ENCODE peak calls at places on chromosomes 3 and 15, in seven cellular contexts. E is natural killer cell, N is AG04449, Y is GM23338, D is uterus, J is lung, Z is osteocyte. R is an unnamed sample.

GRCh38 chr3:189588061-189588817 is 43.0 kb upstream of the TP63 start:
- DNase-seq in J (no peak), Z (no peak), N (peak), D (no peak), E (no peak), Y (no peak), R (no peak)

GRCh38 chr15:43492673-43493601 is at the start of gene TP53BP1:
- DNase-seq in N (peak), J (peak), D (peak), E (peak), Z (peak), Y (peak), R (peak)

GRCh38 chr15:42890161-42890913 is 30.2 kb downstream of the TTBK2 start:
- DNase-seq in J (no peak), N (peak), D (no peak), E (no peak), Z (no peak), Y (peak), R (no peak)

GRCh38 chr15:31554261-31554660 is 227.6 kb downstream of the KLF13 start:
- DNase-seq in J (peak), N (peak), Y (no peak), E (no peak), Z (no peak), D (peak), R (no peak)

GRCh38 chr15:29066310-29066709 is 180.5 kb downstream of the APBA2 start:
- DNase-seq in N (no peak), E (no peak), J (no peak), Z (no peak), D (no peak), Y (no peak), R (no peak)

GRCh38 chr3:17181413-17181907 is 296.7 kb downstream of the PLCL2 start:
- DNase-seq in N (no peak), Y (no peak), D (no peak), Z (no peak), J (no peak), E (no peak), R (no peak)

GRCh38 chr3:160810360-160810759 is 54.3 kb downstream of the PPM1L start:
- DNase-seq in J (no peak), N (no peak), Y (no peak), D (no peak), E (no peak), Z (no peak), R (no peak)

GRCh38 chr3:128489860-128490649 is 2.9 kb downstream of the GATA2 start:
- DNase-seq in Y (peak), Z (no peak), N (no peak), D (peak), E (no peak), J (no peak), R (no peak)

GRCh38 chr3:146342971-146343370 is 92.1 kb upstream of the PLSCR4 start:
- DNase-seq in Z (no peak), D (no peak), E (no peak), J (no peak), N (no peak), Y (no peak), R (no peak)

GRCh38 chr15:77021803-77022381 is 27.0 kb downstream of the PSTPIP1 start:
- DNase-seq in D (no peak), Z (no peak), J (no peak), N (peak), E (peak), Y (no peak), R (no peak)

GRCh38 chr15:65632780-65633384 is 11.1 kb downstream of the SLC24A1 start:
- DNase-seq in E (no peak), J (no peak), N (no peak), Z (no peak), D (no peak), Y (no peak), R (no peak)

GRCh38 chr15:94412979-94413741 is 181.8 kb downstream of the MCTP2 start:
- DNase-seq in E (no peak), Y (peak), N (no peak), D (no peak), J (no peak), Z (no peak), R (no peak)

GRCh38 chr3:87765256-87765655 is 293.5 kb downstream of the CGGBP1 start:
- DNase-seq in E (no peak), Z (no peak), D (no peak), N (no peak), J (no peak), Y (no peak), R (no peak)

GRCh38 chr15:64987136-64987535 is 2.6 kb downstream of the SPG21 start:
- DNase-seq in D (no peak), J (no peak), Y (no peak), Z (no peak), E (no peak), N (no peak), R (no peak)

GRCh38 chr15:39643747-39644520 is 63.1 kb downstream of the THBS1 start:
- DNase-seq in J (no peak), Z (no peak), D (no peak), E (no peak), N (no peak), Y (no peak), R (no peak)

GRCh38 chr3:128800241-128801187 is 74.5 kb downstream of the RAB7A start:
- DNase-seq in D (no peak), N (no peak), E (no peak), Z (no peak), Y (no peak), J (no peak), R (no peak)

GRCh38 chr3:128782282-128783146 is 56.5 kb downstream of the RAB7A start:
- DNase-seq in N (no peak), D (no peak), E (no peak), J (no peak), Z (no peak), Y (no peak), R (no peak)

GRCh38 chr15:40858706-40859105 is 14.9 kb downstream of the SPINT1 start:
- DNase-seq in D (no peak), E (no peak), Z (no peak), J (no peak), Y (no peak), N (no peak), R (no peak)

GRCh38 chr15:23411841-23412240 is 35.2 kb downstream of the GOLGA6L2 start:
- DNase-seq in N (no peak), Y (no peak), Z (no peak), J (no peak), D (no peak), E (no peak), R (no peak)

GRCh38 chr3:106281231-106281630 is 412.4 kb upstream of the CBLB start:
- DNase-seq in Y (no peak), E (no peak), Z (no peak), J (no peak), D (no peak), N (peak), R (no peak)

GRCh38 chr3:165669967-165670366 is 167.3 kb downstream of the BCHE start:
- DNase-seq in J (no peak), N (no peak), Y (no peak), D (no peak), E (no peak), Z (no peak), R (no peak)

GRCh38 chr3:129628169-129628522 is 21.7 kb upstream of the PLXND1 start:
- DNase-seq in D (peak), Y (no peak), N (no peak), J (no peak), Z (no peak), E (no peak), R (no peak)

GRCh38 chr15:73338058-73338457 is 30.7 kb downstream of the HCN4 start:
- DNase-seq in Z (no peak), N (no peak), J (peak), Y (no peak), D (no peak), E (no peak), R (no peak)

GRCh38 chr15:99431661-99432091 is 134.1 kb upstream of the MEF2A start:
- DNase-seq in N (no peak), E (no peak), Y (no peak), D (peak), J (no peak), Z (no peak), R (no peak)

GRCh38 chr3:192082733-192083660 is 622.0 kb downstream of the PYDC2 start:
- DNase-seq in N (no peak), Z (no peak), J (no peak), E (no peak), Y (no peak), D (no peak), R (no peak)

GRCh38 chr3:71035314-71035713 is 548.2 kb downstream of the FOXP1 start:
- DNase-seq in Z (no peak), D (no peak), N (no peak), E (no peak), Y (no peak), J (no peak), R (no peak)

GRCh38 chr3:164730810-164731209 is 347.5 kb downstream of the SI start:
- DNase-seq in Y (peak), E (no peak), N (no peak), D (no peak), Z (no peak), J (no peak), R (no peak)

GRCh38 chr3:126340596-126340942 is 16.6 kb downstream of the KLF15 start:
- DNase-seq in E (peak), Y (no peak), Z (peak), N (no peak), J (no peak), D (no peak), R (peak)

GRCh38 chr3:62361824-62362223 is 11.5 kb downstream of the FEZF2 start:
- DNase-seq in D (no peak), J (no peak), Y (peak), E (no peak), N (no peak), Z (no peak), R (no peak)

GRCh38 chr15:100572362-100572983 is 29.5 kb downstream of the LINS1 start:
- DNase-seq in D (no peak), J (no peak), Y (peak), N (no peak), Z (no peak), E (no peak), R (no peak)

GRCh38 chr3:128427872-128428822 is 38.5 kb downstream of the DNAJB8 start:
- DNase-seq in D (no peak), Y (no peak), E (no peak), Z (no peak), N (no peak), J (no peak), R (no peak)

GRCh38 chr15:75682181-75683135 is 30.2 kb downstream of the CSPG4 start:
- DNase-seq in J (no peak), Z (no peak), Y (no peak), E (no peak), N (no peak), D (no peak), R (no peak)

GRCh38 chr3:9786825-9787654 is 5.2 kb downstream of the TADA3 start:
- DNase-seq in Y (peak), J (no peak), E (no peak), Z (no peak), N (no peak), D (no peak), R (no peak)
- TF ChIP-seq CTCF in Y (peak), J (no peak), E (no peak), Z (peak), N (peak), D (no peak), R (peak)

GRCh38 chr3:98583766-98584165 is 9.6 kb downstream of the CPOX start:
- DNase-seq in N (no peak), E (no peak), J (no peak), Z (no peak), D (no peak), Y (no peak), R (no peak)

GRCh38 chr3:98589331-98589870 is 4.0 kb downstream of the CPOX start:
- DNase-seq in J (no peak), E (no peak), Z (no peak), D (no peak), Y (no peak), N (no peak), R (no peak)

GRCh38 chr3:98592345-98592935 is 971 bp downstream of the CPOX start:
- DNase-seq in E (no peak), N (no peak), D (no peak), Y (peak), J (no peak), Z (no peak), R (no peak)

GRCh38 chr3:98584563-98584962 is 8.8 kb downstream of the CPOX start:
- DNase-seq in Z (no peak), J (no peak), E (no peak), Y (no peak), N (no peak), D (no peak), R (no peak)

GRCh38 chr3:98587654-98588532 is 5.5 kb downstream of the CPOX start:
- DNase-seq in Y (no peak), D (no peak), J (no peak), E (no peak), N (no peak), Z (no peak), R (no peak)
- TF ChIP-seq CTCF in Y (peak), D (no peak), J (no peak), E (no peak), N (peak), Z (peak), R (peak)

DNA sequence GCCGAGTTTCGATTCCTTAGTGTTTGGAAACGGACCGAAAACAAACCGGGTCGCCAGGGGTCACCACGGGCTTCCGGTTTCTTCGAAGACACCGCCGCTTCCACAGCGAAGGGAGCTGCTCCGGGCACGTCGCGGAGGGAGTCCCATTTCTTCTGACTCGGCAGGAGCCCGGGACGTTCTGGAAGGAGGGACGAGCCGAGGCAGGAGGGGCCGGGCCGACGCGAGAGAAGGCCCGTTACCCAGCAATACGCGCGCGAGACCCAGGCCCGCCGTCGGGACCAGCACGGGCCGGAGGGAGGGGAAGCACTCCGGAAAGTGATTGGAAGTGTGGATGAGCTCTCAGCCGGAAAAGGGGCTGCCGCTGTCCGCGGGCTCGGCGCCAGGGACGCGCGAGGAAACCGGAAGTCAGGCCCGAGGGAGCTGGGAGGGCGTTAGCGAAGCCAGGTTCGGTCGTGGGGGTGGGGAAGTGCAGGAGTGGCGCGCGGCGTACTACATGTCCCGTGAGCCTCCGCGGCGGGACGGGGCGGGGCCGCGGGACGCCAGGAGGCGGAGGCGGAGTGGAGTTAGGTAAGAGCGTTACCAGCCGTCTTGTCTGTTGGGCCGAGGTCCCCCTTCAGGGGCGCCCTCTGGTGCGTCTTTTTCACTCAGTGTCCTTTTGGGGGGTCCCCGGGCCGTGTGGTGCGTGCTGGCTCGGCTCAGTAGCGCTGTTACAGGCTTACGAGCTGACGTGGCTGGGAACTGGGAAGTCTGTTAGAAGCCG is at the start of the genes AZI2 and ZCWPW2:
- DNase-seq in E (peak), D (peak), Z (peak), N (peak), Y (peak), J (peak), R (peak)
- TF ChIP-seq CTCF in E (no peak), D (peak), Z (peak), N (peak), Y (peak), J (no peak), R (peak)

DNA sequence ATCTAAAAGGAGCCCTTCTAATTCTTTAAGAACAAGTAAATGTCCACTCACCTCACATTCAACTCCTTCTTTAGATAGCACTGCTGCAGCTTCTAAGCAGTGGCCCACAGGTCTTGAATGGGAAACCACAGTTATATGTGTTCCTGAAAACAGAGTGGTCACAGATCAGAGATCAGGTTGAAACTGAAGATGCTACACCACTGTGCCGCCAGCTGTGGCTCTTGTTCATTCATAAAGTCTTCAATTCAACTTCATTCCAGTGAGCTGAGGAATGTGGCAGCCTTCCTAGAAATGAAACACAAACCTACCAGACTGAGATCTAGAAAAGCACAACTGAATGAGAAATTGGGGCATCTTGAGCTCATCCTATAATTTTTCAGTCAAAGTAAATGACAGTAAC is 4.0 kb downstream of the PDHB start:
- DNase-seq in Z (no peak), N (no peak), D (no peak), E (no peak), Y (no peak), J (no peak), R (no peak)
- TF ChIP-seq CTCF in Z (no peak), N (no peak), D (no peak), E (no peak), Y (no peak), J (no peak), R (no peak)